ENCODE peak calls at places on chromosomes 7 and 10, in ten cellular contexts. M is NCI-H774; F is stimulated activated CD4-positive, alpha-beta T cell treated with anti-CD3 and anti-CD28 coated beads, Interleukin-15, amount 100 ng/mL, for 24 hours; B is WTC11; W is H4; S is HT1080; A is LoVo; Q is dermis microvascular lymphatic vessel endothelial cell; O is kidney glomerular epithelial cell; I is AG04450. R is an unnamed sample.

GRCh38 chr7:82678716-82679115 is 235.1 kb upstream of the CACNA2D1 start:
- DNase-seq in M (no peak), F (no peak), B (no peak), W (no peak), S (peak), A (no peak), Q (no peak), O (no peak), I (no peak), R (no peak)

GRCh38 chr7:5543361-5543760 is 119.7 kb upstream of the TNRC18 start:
- DNase-seq in M (no peak), F (no peak), B (no peak), W (no peak), S (peak), A (no peak), Q (no peak), O (no peak), I (no peak), R (no peak)

GRCh38 chr7:98506471-98506870 is 105.6 kb upstream of the BAIAP2L1 start:
- DNase-seq in M (no peak), F (no peak), B (no peak), W (no peak), S (no peak), A (no peak), Q (no peak), O (no peak), I (no peak), R (no peak)

GRCh38 chr10:12588091-12588850 is 238.9 kb downstream of the CAMK1D start:
- DNase-seq in M (peak), F (peak), B (no peak), W (no peak), S (peak), A (no peak), Q (no peak), O (no peak), I (no peak), R (no peak)

GRCh38 chr7:112572669-112573301 is 92.0 kb downstream of the LSMEM1 start:
- DNase-seq in M (no peak), F (no peak), B (no peak), W (no peak), S (no peak), A (peak), Q (no peak), O (peak), I (no peak), R (no peak)

GRCh38 chr10:119441151-119441821 is 101.2 kb downstream of the RGS10 start:
- DNase-seq in M (no peak), F (no peak), B (no peak), W (no peak), S (no peak), A (no peak), Q (no peak), O (no peak), I (peak), R (no peak)

GRCh38 chr7:49839863-49840262 is 66.4 kb downstream of the VWC2 start:
- DNase-seq in M (no peak), F (no peak), B (no peak), W (no peak), S (no peak), A (no peak), Q (no peak), O (no peak), I (no peak), R (no peak)

GRCh38 chr7:46784746-46785145 is 797.2 kb downstream of the TNS3 start:
- DNase-seq in M (no peak), F (no peak), B (no peak), W (peak), S (peak), A (peak), Q (no peak), O (peak), I (no peak), R (no peak)

GRCh38 chr7:64313740-64314491 is at the start of gene ZNF736:
- DNase-seq in M (peak), F (peak), B (no peak), W (peak), S (peak), A (no peak), Q (peak), O (peak), I (peak), R (peak)

GRCh38 chr7:116710764-116711452 is 38.9 kb downstream of the MET start:
- DNase-seq in M (peak), F (no peak), B (no peak), W (no peak), S (no peak), A (no peak), Q (no peak), O (peak), I (no peak), R (no peak)

GRCh38 chr7:158103378-158103777 is 484.2 kb downstream of the PTPRN2 start:
- DNase-seq in M (no peak), F (no peak), B (no peak), W (no peak), S (no peak), A (no peak), Q (no peak), O (no peak), I (no peak), R (no peak)

R was measured in activated T-cell treated with anti-CD3 and anti-CD28 coated beads, Interleukin-2, amount 50 U/mL, for 48 hours.